ENCODE peak calls at places on chromosomes 5 and 9, in five cellular contexts. Z, E, Y, O and W are unnamed samples.

GRCh38 chr5:115398726-115399125 is 102.3 kb upstream of the CCDC112 start:
- DNase-seq in O (peak), Y (peak), Z (no peak), E (no peak), W (no peak)

GRCh38 chr5:76041863-76042262 is 41.3 kb upstream of the SV2C start:
- DNase-seq in Y (no peak), O (no peak), E (no peak), Z (peak), W (no peak)

GRCh38 chr9:133615101-133615896 is 6.1 kb upstream of the FAM163B start:
- DNase-seq in Y (no peak), O (no peak), E (no peak), Z (no peak), W (no peak)

GRCh38 chr5:85604378-85604777 is 1013.4 kb upstream of the COX7C start:
- DNase-seq in O (no peak), Z (no peak), E (no peak), Y (no peak), W (no peak)

GRCh38 chr9:121823451-121824169 is 172.2 kb downstream of the DAB2IP start:
- DNase-seq in E (no peak), Y (no peak), O (no peak), Z (no peak), W (no peak)

GRCh38 chr5:27403248-27403882 is 365.0 kb upstream of the CDH9 start:
- DNase-seq in E (no peak), Z (peak), O (peak), Y (peak), W (no peak)

GRCh38 chr9:77512876-77513275 is 135.2 kb downstream of the GNA14 start:
- DNase-seq in Y (no peak), O (no peak), Z (no peak), E (no peak), W (no peak)

GRCh38 chr9:124291801-124292396 is 34.1 kb downstream of the NEK6 start:
- DNase-seq in Z (no peak), E (no peak), O (no peak), Y (peak), W (no peak)

GRCh38 chr9:77161966-77162365 is 15.4 kb upstream of the VPS13A start:
- DNase-seq in E (no peak), Z (no peak), O (no peak), Y (no peak), W (no peak)

GRCh38 chr9:123424552-123425225 is 68.7 kb downstream of the CRB2 start:
- DNase-seq in Z (no peak), Y (no peak), O (no peak), E (no peak), W (no peak)

GRCh38 chr5:163790497-163790896 is 285.1 kb downstream of the MAT2B start:
- DNase-seq in E (no peak), Z (no peak), Y (no peak), O (no peak), W (no peak)

GRCh38 chr9:126612813-126613641 is 701 bp upstream of the LMX1B start:
- DNase-seq in Z (no peak), O (peak), Y (no peak), E (no peak), W (no peak)

GRCh38 chr9:91412895-91413294 is 10.7 kb downstream of the NFIL3 start:
- DNase-seq in E (no peak), Y (no peak), O (no peak), Z (no peak), W (no peak)

GRCh38 chr5:55853818-55854217 is 2.7 kb downstream of the IL31RA start:
- DNase-seq in Y (peak), E (no peak), O (no peak), Z (no peak), W (no peak)

GRCh38 chr9:3473402-3473801 is 52.4 kb downstream of the RFX3 start:
- DNase-seq in E (no peak), Y (no peak), O (no peak), Z (no peak), W (no peak)

GRCh38 chr5:93925321-93925720 is 183.9 kb upstream of the POU5F2 start:
- DNase-seq in Z (no peak), Y (no peak), E (no peak), O (peak), W (no peak)

GRCh38 chr5:76485511-76485910 is 82.4 kb downstream of the IQGAP2 start:
- DNase-seq in Z (no peak), E (no peak), Y (no peak), O (no peak), W (no peak)

GRCh38 chr9:134061019-134061687 is 6.7 kb downstream of the BRD3 start:
- DNase-seq in Y (no peak), Z (no peak), O (no peak), E (no peak), W (no peak)

GRCh38 chr9:104778802-104779201 is 14.9 kb downstream of the NIPSNAP3B start:
- DNase-seq in Z (no peak), E (no peak), O (no peak), Y (no peak), W (no peak)

GRCh38 chr9:87751423-87751822 is 25.5 kb downstream of the CTSL start:
- DNase-seq in O (no peak), Y (no peak), E (no peak), Z (no peak), W (no peak)

GRCh38 chr9:113578877-113579269 is 115.3 kb downstream of the RGS3 start:
- DNase-seq in Y (peak), O (peak), E (peak), Z (peak), W (no peak)

GRCh38 chr9:95055851-95056551 is 261.5 kb downstream of the FANCC start:
- DNase-seq in O (no peak), Z (no peak), Y (peak), E (peak), W (no peak)

GRCh38 chr5:52692039-52692438 is 95.7 kb upstream of the ITGA1 start:
- DNase-seq in Z (no peak), O (no peak), E (no peak), Y (peak), W (no peak)

GRCh38 chr5:135399838-135400542 is 959 bp upstream of the MACROH2A1 start:
- DNase-seq in E (peak), Z (no peak), O (no peak), Y (no peak), W (no peak)

GRCh38 chr5:39476466-39477215 is 51.9 kb upstream of the DAB2 start:
- DNase-seq in E (no peak), O (no peak), Y (peak), Z (no peak), W (no peak)

GRCh38 chr5:91329273-91329672 is 53.8 kb downstream of the ARRDC3 start:
- DNase-seq in Z (peak), Y (no peak), E (no peak), O (no peak), W (no peak)

GRCh38 chr5:124605516-124605915 is 140.9 kb downstream of the ZNF608 start:
- DNase-seq in O (no peak), E (peak), Y (no peak), Z (no peak), W (peak)

GRCh38 chr5:13408616-13409015 is 535.9 kb downstream of the DNAH5 start:
- DNase-seq in O (peak), Z (no peak), E (no peak), Y (peak), W (no peak)

GRCh38 chr5:57302164-57302563 is 128.3 kb downstream of the GPBP1 start:
- DNase-seq in Z (peak), O (peak), E (no peak), Y (peak), W (no peak)

GRCh38 chr5:181205402-181205734 is 372 bp upstream of the TRIM7 start:
- DNase-seq in Y (no peak), O (no peak), Z (no peak), E (peak), W (no peak)

GRCh38 chr5:58201922-58202648 is 257.8 kb downstream of the PLK2 start:
- DNase-seq in E (no peak), Y (peak), Z (no peak), O (peak), W (no peak)

GRCh38 chr5:101390317-101390908 is 487.3 kb upstream of the ST8SIA4 start:
- DNase-seq in Z (peak), O (peak), Y (peak), E (no peak), W (no peak)

GRCh38 chr5:137734962-137735530 is 843 bp downstream of the KLHL3 start:
- DNase-seq in E (no peak), O (peak), Y (peak), Z (no peak), W (no peak)

GRCh38 chr9:126893079-126893478 is 21.5 kb upstream of the RALGPS1 start:
- DNase-seq in E (no peak), Y (peak), Z (no peak), O (no peak), W (peak)

GRCh38 chr5:2805080-2805479 is 53.6 kb upstream of the IRX2 start:
- DNase-seq in E (no peak), Z (no peak), O (peak), Y (no peak), W (no peak)

GRCh38 chr5:135110941-135111596 is 77.0 kb upstream of the PITX1 start:
- DNase-seq in Y (no peak), E (peak), O (peak), Z (no peak), W (no peak)

GRCh38 chr5:103308774-103309173 is 50.2 kb downstream of the MACIR start:
- DNase-seq in Z (no peak), O (no peak), E (no peak), Y (no peak), W (no peak)

GRCh38 chr9:126150411-126151030 is 176.1 kb upstream of the MVB12B start:
- DNase-seq in Z (no peak), O (no peak), Y (no peak), E (no peak), W (no peak)